ENCODE peak calls at places on chromosomes 11 and 22, in eight cellular contexts. E, Z, Y, F, A, M, R and O are unnamed samples.
A peak's percentile ranks its signal among the peaks of the same experiment; 100 is the strongest.

GRCh38 chr11:123479048-123479837 is 49.2 kb downstream of the GRAMD1B start:
- DNase-seq in M (no peak), F (no peak), E (no peak), Z (no peak), Y (no peak), R (no peak), A (no peak), O (no peak)

GRCh38 chr11:105619556-105619955 is 9.7 kb downstream of the GRIA4 start:
- DNase-seq in F (no peak), M (no peak), A (no peak), E (no peak), R (no peak), Y (no peak), Z (no peak), O (no peak)

GRCh38 chr22:19874307-19875060 is 19.8 kb upstream of the GNB1L start:
- DNase-seq in A (no peak), Z (no peak), F (peak; percentile 64), E (no peak), M (peak; percentile 42), Y (no peak), R (peak; percentile 45), O (no peak)

GRCh38 chr22:37501610-37502341 is 15.6 kb upstream of the MFNG start:
- DNase-seq in M (no peak), R (no peak), Z (peak; percentile 93), E (no peak), A (peak; percentile 19), F (peak; percentile 62), Y (no peak), O (no peak)

GRCh38 chr11:130671801-130672700 is 223.6 kb downstream of the ADAMTS15 start:
- DNase-seq in Z (peak; percentile 78), E (no peak), A (no peak), Y (no peak), M (no peak), R (no peak), F (peak; percentile 78), O (no peak)

GRCh38 chr11:102226702-102227101 is 90.6 kb upstream of the BIRC3 start:
- DNase-seq in A (no peak), M (no peak), Y (no peak), E (no peak), F (no peak), R (no peak), Z (peak; percentile 51), O (no peak)

GRCh38 chr22:46696614-46697013 is 41.4 kb downstream of the CERK start:
- DNase-seq in A (no peak), M (no peak), R (no peak), Y (no peak), E (no peak), Z (no peak), F (no peak), O (no peak)

GRCh38 chr11:86099727-86100320 is 30.9 kb upstream of the PICALM start:
- DNase-seq in F (no peak), Z (peak; percentile 55), E (no peak), R (no peak), Y (no peak), M (no peak), A (no peak), O (peak; percentile 93)

GRCh38 chr11:34890812-34891211 is 25.4 kb downstream of the APIP start:
- DNase-seq in F (no peak), R (peak; percentile 54), A (peak; percentile 62), Z (peak; percentile 34), M (no peak), E (no peak), Y (no peak), O (no peak)

GRCh38 chr11:96426356-96427103 is 36.7 kb downstream of the JRKL start:
- DNase-seq in F (no peak), A (peak; percentile 21), M (no peak), R (peak; percentile 42), Y (no peak), Z (peak; percentile 25), E (no peak), O (no peak)